ENCODE peak calls at places on chromosomes 11 and 22, in eight cellular contexts. J is Calu3, H is adrenal gland, L is coronary artery, E is cardiac muscle cell, F is prostate gland, B is progenitor cell of endocrine pancreas, M is AG04450. R is an unnamed sample.

GRCh38 chr11:100151944-100152343 is 535.1 kb upstream of the ARHGAP42 start:
- DNase-seq in F (no peak), E (no peak), J (no peak), M (no peak), L (no peak), H (no peak), B (no peak), R (no peak)

GRCh38 chr11:76672431-76673163 is 2.0 kb upstream of the LRRC32 start:
- DNase-seq in L (no peak), H (no peak), F (no peak), J (no peak), E (no peak), M (no peak), B (no peak), R (no peak)

GRCh38 chr22:45884201-45885067 is 92.5 kb downstream of the WNT7B start:
- DNase-seq in F (no peak), L (no peak), E (no peak), M (no peak), J (no peak), B (no peak), H (no peak), R (no peak)

GRCh38 chr22:46936378-46936916 is 174.0 kb downstream of the TBC1D22A start:
- DNase-seq in H (peak), E (no peak), B (no peak), F (no peak), M (no peak), L (no peak), J (no peak), R (no peak)

GRCh38 chr22:19105867-19106802 is 16.1 kb downstream of the DGCR2 start:
- DNase-seq in B (no peak), H (peak), E (no peak), L (no peak), J (no peak), F (no peak), M (no peak), R (no peak)

GRCh38 chr11:78822931-78823423 is 248.3 kb upstream of the NARS2 start:
- DNase-seq in J (no peak), M (no peak), F (no peak), B (no peak), H (no peak), L (no peak), E (no peak), R (no peak)

GRCh38 chr11:125404811-125405481 is 91.1 kb downstream of the FEZ1 start:
- DNase-seq in B (peak), H (peak), L (peak), E (peak), M (no peak), F (peak), J (peak), R (peak)

GRCh38 chr11:110093407-110094297 is 460 bp downstream of the ZC3H12C start:
- DNase-seq in F (peak), J (peak), E (peak), M (no peak), L (peak), B (peak), H (peak), R (no peak)

GRCh38 chr22:28425211-28425610 is 254.4 kb downstream of the TTC28 start:
- DNase-seq in H (no peak), E (no peak), B (no peak), J (no peak), F (no peak), L (no peak), M (no peak), R (no peak)

GRCh38 chr11:111362887-111363411 is 16.1 kb downstream of the POU2AF1 start:
- DNase-seq in L (no peak), B (no peak), F (peak), E (no peak), M (no peak), J (no peak), H (no peak), R (no peak)

GRCh38 chr22:50210378-50211139 is 9.7 kb downstream of the SELENOO start:
- DNase-seq in M (no peak), J (no peak), H (no peak), F (no peak), B (no peak), E (no peak), L (no peak), R (no peak)

GRCh38 chr11:122159173-122159701 is 43.2 kb upstream of the BLID start:
- DNase-seq in H (no peak), J (no peak), E (peak), M (no peak), B (no peak), L (no peak), F (no peak), R (no peak)

GRCh38 chr22:50576070-50576469 is 2.2 kb downstream of the CPT1B start:
- DNase-seq in F (no peak), B (no peak), E (peak), J (peak), L (no peak), M (no peak), H (no peak), R (peak)

GRCh38 chr11:57216463-57216862 is 20.6 kb downstream of the APLNR start:
- DNase-seq in H (no peak), J (no peak), F (no peak), L (no peak), B (no peak), M (no peak), E (no peak), R (no peak)

GRCh38 chr11:76166314-76166713 is 40.0 kb downstream of the WNT11 start:
- DNase-seq in L (no peak), F (no peak), M (no peak), H (no peak), B (no peak), E (no peak), J (no peak), R (no peak)

GRCh38 chr11:105244157-105244820 is 104.7 kb upstream of the CARD18 start:
- DNase-seq in F (no peak), H (peak), L (no peak), E (peak), B (no peak), M (peak), J (peak), R (no peak)

GRCh38 chr11:76030973-76031590 is 175.2 kb downstream of the WNT11 start:
- DNase-seq in L (no peak), E (no peak), H (no peak), M (no peak), F (no peak), B (no peak), J (peak), R (no peak)

GRCh38 chr22:46902998-46903916 is 140.8 kb downstream of the TBC1D22A start:
- DNase-seq in J (no peak), E (no peak), F (no peak), B (no peak), M (no peak), H (no peak), L (peak), R (no peak)

GRCh38 chr11:93051181-93051580 is 81.7 kb downstream of the MTNR1B start:
- DNase-seq in M (peak), F (no peak), L (no peak), E (no peak), J (no peak), H (no peak), B (no peak), R (no peak)

GRCh38 chr11:120505801-120506425 is 5.6 kb upstream of the GRIK4 start:
- DNase-seq in L (no peak), M (no peak), F (no peak), B (no peak), J (no peak), H (no peak), E (no peak), R (no peak)

GRCh38 chr11:44404323-44404705 is 94.4 kb upstream of the ALX4 start:
- DNase-seq in H (no peak), F (no peak), J (no peak), B (no peak), E (no peak), M (no peak), L (no peak), R (no peak)

GRCh38 chr11:10288881-10289764 is 4.9 kb downstream of the SBF2 start:
- DNase-seq in E (no peak), B (no peak), J (no peak), F (no peak), L (no peak), M (no peak), H (no peak), R (no peak)

GRCh38 chr11:66365166-66365565 is 6.4 kb downstream of the SLC29A2 start:
- DNase-seq in E (no peak), J (no peak), F (no peak), M (no peak), H (no peak), B (no peak), L (no peak), R (no peak)

GRCh38 chr11:66363187-66363601 is 8.4 kb downstream of the SLC29A2 start:
- DNase-seq in J (no peak), M (no peak), L (no peak), H (no peak), E (no peak), B (no peak), F (no peak), R (no peak)

GRCh38 chr11:66365711-66366619 is 5.6 kb downstream of the SLC29A2 start:
- DNase-seq in L (no peak), B (no peak), F (no peak), J (no peak), E (no peak), M (no peak), H (no peak), R (no peak)

GRCh38 chr11:66362481-66363147 is 8.9 kb downstream of the SLC29A2 start:
- DNase-seq in J (no peak), H (no peak), M (no peak), F (no peak), L (no peak), E (no peak), B (no peak), R (no peak)

DNA sequence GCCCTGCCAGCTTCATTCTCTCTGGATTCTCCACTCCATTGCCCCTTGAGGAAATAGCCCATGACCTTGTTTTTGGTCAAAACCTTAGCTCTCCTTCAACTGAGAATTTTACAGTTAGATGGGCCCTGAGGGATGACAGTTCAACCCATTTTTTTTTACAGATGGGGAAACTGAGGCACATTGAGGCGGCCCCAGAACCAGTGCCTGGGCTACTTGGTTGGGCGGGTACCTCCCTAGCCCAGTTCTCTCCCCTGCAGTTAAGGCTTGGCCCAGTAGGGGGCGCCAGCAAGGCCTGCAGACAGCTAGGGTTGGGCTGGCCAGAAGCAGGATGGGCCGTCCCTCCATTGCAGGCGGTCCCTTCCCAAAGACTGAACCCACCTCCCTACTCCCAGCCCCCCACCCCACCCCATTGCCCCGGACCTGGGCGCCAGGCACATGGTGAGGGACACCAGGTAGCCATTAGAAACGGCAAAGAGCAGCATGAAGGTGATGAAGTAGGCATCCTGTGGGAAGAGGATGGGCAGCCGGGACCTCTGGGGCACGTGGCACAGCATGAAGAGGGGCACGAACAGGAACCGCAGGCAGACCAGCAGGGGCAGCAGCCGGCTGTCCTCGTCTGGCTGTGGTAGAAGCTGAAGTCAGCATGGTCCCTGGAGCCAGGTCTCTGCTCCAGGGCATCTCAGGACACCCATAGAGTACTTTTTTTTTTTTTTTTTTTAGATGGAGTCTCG is 7.6 kb downstream of the SLC29A2 start:
- DNase-seq in E (no peak), M (no peak), F (no peak), L (no peak), H (no peak), J (peak), B (peak), R (peak)
- TF ChIP-seq CTCF in E (peak), M (peak), F (no peak), L (peak), H (no peak), J (peak), B (peak), R (peak)

DNA sequence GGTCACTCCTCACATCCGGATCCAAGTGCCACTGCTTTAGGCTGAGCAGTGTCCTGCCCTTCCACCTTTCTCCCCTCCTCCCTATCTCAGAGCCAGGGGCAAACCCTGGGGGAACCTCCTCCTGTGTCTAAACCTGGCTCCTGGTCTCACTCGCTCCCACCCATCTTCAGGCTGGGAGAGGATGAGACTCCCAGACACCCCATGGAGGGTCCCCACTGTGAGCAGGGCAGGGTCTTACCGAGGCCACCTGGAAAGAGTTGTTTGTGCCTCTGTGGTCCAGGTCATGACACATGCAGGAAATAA is 93.6 kb downstream of the PDE2A start:
- DNase-seq in B (no peak), L (peak), J (no peak), F (no peak), M (no peak), H (no peak), E (no peak), R (no peak)
- TF ChIP-seq CTCF in B (no peak), L (no peak), J (no peak), F (no peak), M (no peak), H (no peak), E (no peak), R (no peak)

DNA sequence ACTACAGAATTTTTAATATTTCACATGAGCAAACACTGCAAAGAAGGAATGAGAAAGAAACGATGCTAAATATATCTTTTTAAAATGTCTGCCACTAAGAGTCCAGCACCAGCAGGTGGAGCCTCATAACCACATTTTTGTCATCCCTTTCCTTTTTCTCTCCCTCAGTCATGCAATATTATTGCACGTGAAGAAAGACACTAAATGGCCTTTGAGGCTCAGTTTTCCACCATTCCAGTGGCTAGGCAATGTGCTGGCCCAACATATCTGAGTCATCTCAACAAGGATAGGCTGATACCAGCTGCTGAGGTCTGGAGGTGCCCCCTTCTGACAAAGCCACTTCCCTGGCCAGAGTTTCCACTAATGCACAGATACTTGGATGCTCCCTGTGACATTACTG is 1.8 kb downstream of the ALKBH8 start:
- DNase-seq in J (peak), B (no peak), F (no peak), E (peak), M (no peak), L (no peak), H (peak), R (no peak)
- TF ChIP-seq CTCF in J (peak), B (peak), F (no peak), E (peak), M (peak), L (peak), H (peak), R (peak)

GRCh38 chr11:11901917-11902316 is 60.1 kb downstream of the USP47 start:
- DNase-seq in J (no peak), M (no peak), L (no peak), E (no peak), H (no peak), B (no peak), F (no peak), R (no peak)

GRCh38 chr11:11898648-11899047 is 56.9 kb downstream of the USP47 start:
- DNase-seq in J (no peak), F (no peak), L (no peak), M (no peak), H (no peak), E (no peak), B (no peak), R (no peak)

GRCh38 chr11:11895672-11896071 is 53.9 kb downstream of the USP47 start:
- DNase-seq in B (no peak), M (no peak), F (no peak), H (no peak), L (no peak), E (no peak), J (no peak), R (no peak)

GRCh38 chr11:11894486-11894885 is 52.7 kb downstream of the USP47 start:
- DNase-seq in J (no peak), B (no peak), M (no peak), H (no peak), E (no peak), F (no peak), L (no peak), R (no peak)

GRCh38 chr11:11899401-11899800 is 57.6 kb downstream of the USP47 start:
- DNase-seq in E (no peak), F (no peak), B (no peak), L (no peak), M (no peak), J (no peak), H (no peak), R (no peak)
- TF ChIP-seq CTCF in E (no peak), F (no peak), B (no peak), L (no peak), M (no peak), J (no peak), H (no peak), R (no peak)

GRCh38 chr11:74842967-74843366 is 94.3 kb downstream of the RNF169 start:
- DNase-seq in J (no peak), L (no peak), H (no peak), F (no peak), M (no peak), B (no peak), E (no peak), R (no peak)
- TF ChIP-seq CTCF in J (no peak), L (no peak), H (no peak), F (no peak), M (no peak), B (no peak), E (no peak), R (no peak)

GRCh38 chr11:74090701-74091100 is 80.1 kb downstream of the C2CD3 start:
- DNase-seq in F (no peak), J (peak), L (no peak), H (no peak), B (no peak), E (no peak), M (no peak), R (no peak)
- TF ChIP-seq CTCF in F (no peak), J (no peak), L (no peak), H (no peak), B (peak), E (peak), M (peak), R (peak)

GRCh38 chr22:38221908-38222796 is 20.4 kb downstream of the MAFF start:
- DNase-seq in F (no peak), B (no peak), L (no peak), H (no peak), M (no peak), J (no peak), E (no peak), R (no peak)
- TF ChIP-seq CTCF in F (no peak), B (no peak), L (no peak), H (no peak), M (no peak), J (no peak), E (no peak), R (no peak)

R was measured in D721Med.